ENCODE peak calls at places on chromosomes 16 and 17, in four cellular contexts. O is heart left ventricle, Q is body of pancreas, G is stomach. D is an unnamed sample.
A peak's percentile ranks its signal among the peaks of the same experiment; 100 is the strongest.

GRCh38 chr16:84832488-84833141 is 12.8 kb downstream of the CRISPLD2 start:
- DNase-seq in Q (peak; percentile 72), O (peak; percentile 76), G (peak; percentile 54), D (peak; percentile 96)

GRCh38 chr16:57528499-57529323 is 7.7 kb downstream of the CCDC102A start:
- DNase-seq in Q (no peak), O (no peak), G (peak; percentile 71), D (peak; percentile 7)

GRCh38 chr17:5509482-5509881 is 23.1 kb downstream of the MIS12 start:
- DNase-seq in Q (no peak), O (no peak), G (no peak), D (no peak)

GRCh38 chr16:57622361-57623250 is 5.8 kb upstream of the ADGRG1 start:
- DNase-seq in Q (no peak), G (no peak), O (no peak), D (peak; percentile 21)

GRCh38 chr17:10754109-10754508 is 24.3 kb upstream of the TMEM220 start:
- DNase-seq in Q (peak; percentile 49), G (peak; percentile 74), O (no peak), D (peak; percentile 34)

GRCh38 chr16:60041671-60042070 is 1307.6 kb upstream of the GOT2 start:
- DNase-seq in Q (no peak), G (no peak), O (no peak), D (no peak)

GRCh38 chr16:85402910-85403692 is 210.0 kb upstream of the GSE1 start:
- DNase-seq in O (peak; percentile 76), G (no peak), Q (peak; percentile 7), D (peak; percentile 36)

GRCh38 chr17:13575922-13576419 is 25.8 kb downstream of the HS3ST3A1 start:
- DNase-seq in O (no peak), G (no peak), Q (no peak), D (no peak)

GRCh38 chr16:77223184-77223583 is 24.0 kb downstream of the SYCE1L start:
- DNase-seq in G (no peak), Q (no peak), O (no peak), D (no peak)

GRCh38 chr17:22512997-22513538 is 820.7 kb downstream of the KCNJ18 start:
- DNase-seq in O (no peak), Q (no peak), G (no peak), D (no peak)
- TF ChIP-seq CTCF in O (no peak), Q (no peak), G (no peak), D (no peak)

DNA sequence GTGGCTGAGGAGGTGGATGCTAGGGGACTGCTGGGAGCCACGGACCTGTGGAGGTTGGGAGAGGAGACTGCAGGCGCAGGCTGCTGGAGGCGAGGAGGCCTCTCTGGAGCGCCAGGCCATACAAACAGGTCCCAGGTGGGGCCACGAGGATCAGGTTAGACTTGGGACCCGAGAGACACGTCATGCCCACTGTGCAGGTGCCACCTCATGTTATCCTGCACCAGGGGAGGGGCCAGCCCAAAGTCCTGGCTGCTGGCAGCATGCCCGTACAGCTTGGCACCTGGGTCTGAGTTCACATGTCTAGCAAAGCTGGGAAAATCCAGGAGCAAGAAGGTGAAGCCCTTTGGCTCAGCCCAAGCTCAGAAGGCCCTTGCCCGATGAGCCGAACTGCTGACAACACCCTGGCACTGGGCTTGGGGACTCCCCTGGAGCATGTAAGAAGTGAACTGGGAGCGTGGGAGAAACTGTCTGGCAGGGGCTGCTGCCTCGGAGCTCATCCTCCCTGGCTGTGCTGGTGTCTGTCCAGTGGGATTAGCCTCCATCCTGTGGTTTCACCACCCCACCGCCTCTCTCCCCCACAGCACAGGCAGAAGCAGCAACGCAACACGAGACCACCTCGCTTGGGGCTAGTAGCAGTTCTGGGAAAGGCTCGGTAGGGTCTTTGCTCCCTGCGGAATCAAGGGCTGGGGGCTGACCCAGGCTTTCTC is 5.3 kb downstream of the ARHGDIA start:
- DNase-seq in O (no peak), Q (peak; percentile 98), G (peak; percentile 97), D (peak; percentile 65)
- TF ChIP-seq POLR2A in O (no peak), Q (peak; percentile 76), G (no peak), D (no peak)

GRCh38 chr17:82200135-82200534 is 12.5 kb downstream of the CCDC57 start:
- DNase-seq in Q (no peak), O (no peak), G (no peak), D (no peak)

GRCh38 chr17:82196273-82196672 is 16.4 kb downstream of the CCDC57 start:
- DNase-seq in Q (no peak), G (no peak), O (no peak), D (no peak)

GRCh38 chr17:82199496-82199895 is 13.1 kb downstream of the CCDC57 start:
- DNase-seq in G (no peak), O (no peak), Q (no peak), D (no peak)

GRCh38 chr17:82195675-82196258 is 16.9 kb downstream of the CCDC57 start:
- DNase-seq in G (no peak), O (no peak), Q (no peak), D (no peak)

DNA sequence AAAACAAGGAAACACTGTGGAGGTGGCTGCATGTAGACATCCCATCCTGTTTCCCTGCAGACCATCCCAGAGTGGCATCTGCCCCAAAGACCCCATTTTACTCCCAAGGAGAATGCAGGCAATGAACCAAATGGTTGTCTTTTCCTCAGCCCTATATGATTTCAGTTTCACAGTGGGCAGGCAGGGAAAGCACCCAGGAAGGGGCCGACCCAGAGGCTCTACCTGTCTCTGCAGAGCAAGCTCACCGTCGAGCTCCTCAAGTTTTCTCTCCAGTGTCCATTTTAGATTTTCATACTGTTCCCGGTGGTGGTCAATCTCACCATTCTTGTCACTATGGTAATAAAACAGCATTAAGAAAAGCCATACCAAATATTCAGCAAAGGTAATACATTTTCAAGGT is 14.6 kb downstream of the CCDC57 start:
- DNase-seq in Q (no peak), G (no peak), O (no peak), D (no peak)
- H3K36me3 ChIP-seq in Q (peaks cover 14% of the 10 kb centered on the region), G (peaks cover 21% of the 10 kb centered on the region), O (peaks cover 24% of the 10 kb centered on the region), D (no peaks in the 10 kb centered on the region)

GRCh38 chr17:40109471-40109824 is 9.1 kb upstream of the NR1D1 start:
- DNase-seq in Q (peak; percentile 13), O (no peak), G (no peak), D (no peak)
- TF ChIP-seq CTCF in Q (no peak), O (no peak), G (no peak), D (no peak)

DNA sequence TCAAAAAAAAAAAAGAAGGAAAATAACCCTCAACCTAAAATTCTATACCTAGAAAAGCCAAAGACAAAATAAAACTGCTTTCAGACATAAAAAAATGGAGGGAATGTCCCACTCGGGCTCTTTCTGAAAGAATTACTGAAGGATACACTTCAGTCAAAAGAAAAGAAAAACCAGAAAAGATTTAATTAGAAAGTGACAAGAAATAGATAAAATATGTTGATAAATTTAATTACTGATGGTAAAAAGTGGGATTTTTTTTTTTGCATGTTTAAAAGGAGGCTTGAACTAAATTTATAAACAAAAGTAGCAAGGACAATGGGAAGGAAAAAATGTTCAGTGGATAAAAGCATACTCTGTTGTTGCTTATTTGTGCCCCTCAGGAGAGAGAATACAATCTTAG is 89.1 kb downstream of the OR1D5 start:
- DNase-seq in G (no peak), Q (no peak), O (no peak), D (no peak)
- TF ChIP-seq POLR2A in G (no peak), Q (no peak), O (no peak), D (no peak)

DNA sequence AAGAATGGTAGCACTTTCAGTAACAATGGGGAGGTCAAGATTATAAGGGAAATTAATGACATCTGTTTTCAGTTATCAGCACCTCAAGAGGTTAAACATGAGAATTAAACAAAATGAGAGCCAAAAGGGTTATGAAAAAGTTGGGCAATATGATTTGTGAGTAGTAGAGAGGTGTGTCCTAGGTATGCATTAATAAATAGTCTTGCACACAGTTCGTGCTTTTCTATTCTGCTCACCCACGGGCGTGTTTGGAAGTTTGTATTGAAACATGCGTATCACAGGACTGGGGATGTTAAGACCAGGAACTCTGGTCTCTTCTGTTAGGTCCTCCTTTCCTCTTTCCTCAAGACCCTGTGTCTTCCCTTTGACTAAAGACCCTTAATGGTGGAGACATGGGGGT is 6.0 kb downstream of the BPTF start:
- DNase-seq in Q (no peak), O (no peak), G (no peak), D (no peak)
- H3K36me3 ChIP-seq in Q (no peaks in the 10 kb centered on the region), O (no peaks in the 10 kb centered on the region), G (no peaks in the 10 kb centered on the region), D (no peaks in the 10 kb centered on the region)

DNA sequence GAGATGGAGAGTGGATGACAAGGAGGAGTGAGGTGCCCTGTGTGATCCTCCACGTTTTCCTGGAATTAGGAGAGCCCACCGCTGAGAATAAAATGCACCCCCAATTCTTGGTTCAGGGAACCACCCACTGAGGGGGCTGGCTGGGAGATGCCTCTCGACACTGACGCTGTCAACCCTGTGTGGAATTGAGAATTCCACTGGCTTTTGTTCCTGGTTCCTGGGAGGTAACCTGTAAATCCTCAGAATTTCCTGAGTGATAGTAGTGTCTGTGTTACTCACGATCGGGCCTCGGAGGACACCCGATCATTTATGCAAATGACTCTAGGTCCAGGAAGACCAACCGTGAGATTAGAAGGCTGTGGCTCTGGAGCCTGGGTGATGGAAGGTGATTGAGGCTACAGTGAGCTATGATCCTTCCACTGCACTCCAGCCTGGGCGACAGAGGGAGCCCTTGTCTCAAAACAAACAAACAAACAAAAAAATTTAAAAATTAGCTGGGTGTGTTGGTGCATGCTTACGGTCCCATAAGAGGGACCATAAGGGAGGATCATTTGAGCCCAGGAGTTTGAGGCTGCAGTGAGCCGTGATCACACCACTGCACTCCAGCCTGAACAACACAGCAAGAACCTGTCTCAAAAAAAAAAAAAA is 11.7 kb upstream of the PRPSAP1 start:
- DNase-seq in O (no peak), G (no peak), Q (no peak), D (no peak)
- TF ChIP-seq CTCF in O (peak; percentile 16), G (no peak), Q (no peak), D (no peak)

GRCh38 chr17:40459646-40460584 is 16.7 kb downstream of the IGFBP4 start:
- DNase-seq in Q (no peak), G (no peak), O (no peak), D (no peak)
- TF ChIP-seq POLR2A in Q (no peak), G (no peak), O (no peak), D (peak; percentile 15)

GRCh38 chr16:3767333-3767977 is 50.1 kb upstream of the TRAP1 start:
- DNase-seq in Q (no peak), O (no peak), G (no peak), D (no peak)
- H3K36me3 ChIP-seq in Q (peaks cover 31% of the 10 kb centered on the region), O (peaks cover 98% of the 10 kb centered on the region), G (peaks cover 70% of the 10 kb centered on the region), D (no peaks in the 10 kb centered on the region)